ENCODE peak calls at places on chromosome 21, in five cellular contexts. One of them, this sample, is unnamed. For H3K27me3 and H3K4me1, the result is how much of the 10 kb centered on the place peaks cover.

GRCh38 chr21:17428484-17428869 is 84.4 kb upstream of the CXADR start:
- DNase-seq in psoas muscle: no peak
- DNase-seq in HepG2: no peak
- DNase-seq in fibroblast of lung: no peak
- DNase-seq in GM23338: no peak
- DNase-seq in this sample: no peak

GRCh38 chr21:29888437-29888836 is 51.4 kb downstream of the GRIK1 start:
- DNase-seq in psoas muscle: no peak
- DNase-seq in HepG2: no peak
- DNase-seq in fibroblast of lung: no peak
- DNase-seq in GM23338: no peak
- DNase-seq in this sample: no peak

GRCh38 chr21:41142051-41142795 is 25.7 kb upstream of the BACE2 start:
- DNase-seq in psoas muscle: no peak
- DNase-seq in HepG2: peak
- DNase-seq in fibroblast of lung: no peak
- DNase-seq in GM23338: peak
- DNase-seq in this sample: peak

GRCh38 chr21:16072692-16073091 is 342.9 kb downstream of the USP25 start:
- DNase-seq in psoas muscle: no peak
- DNase-seq in HepG2: no peak
- DNase-seq in fibroblast of lung: peak
- DNase-seq in GM23338: no peak
- DNase-seq in this sample: no peak

GRCh38 chr21:25409992-25410391 is 197.3 kb downstream of the MRPL39 start:
- DNase-seq in psoas muscle: no peak
- DNase-seq in HepG2: no peak
- DNase-seq in fibroblast of lung: no peak
- DNase-seq in GM23338: no peak
- DNase-seq in this sample: no peak

GRCh38 chr21:29193907-29194306 is 63.5 kb downstream of the MAP3K7CL start:
- DNase-seq in psoas muscle: no peak
- DNase-seq in HepG2: peak
- DNase-seq in fibroblast of lung: no peak
- DNase-seq in GM23338: no peak
- DNase-seq in this sample: peak

GRCh38 chr21:35559128-35559831 is 501.0 kb downstream of the SETD4 start:
- DNase-seq in psoas muscle: no peak
- DNase-seq in HepG2: no peak
- DNase-seq in fibroblast of lung: peak
- DNase-seq in GM23338: no peak
- DNase-seq in this sample: no peak

GRCh38 chr21:14046401-14046800 is 164.4 kb downstream of the LIPI start:
- DNase-seq in psoas muscle: no peak
- DNase-seq in HepG2: no peak
- DNase-seq in fibroblast of lung: no peak
- DNase-seq in GM23338: no peak
- DNase-seq in this sample: no peak

GRCh38 chr21:29360799-29361765 is 62.4 kb downstream of the BACH1 start:
- DNase-seq in psoas muscle: no peak
- DNase-seq in HepG2: no peak
- DNase-seq in fibroblast of lung: no peak
- DNase-seq in GM23338: peak
- DNase-seq in this sample: peak

GRCh38 chr21:36518883-36519492 is 39.1 kb upstream of the CLDN14 start:
- DNase-seq in psoas muscle: no peak
- DNase-seq in HepG2: no peak
- DNase-seq in fibroblast of lung: no peak
- DNase-seq in GM23338: no peak
- DNase-seq in this sample: no peak

GRCh38 chr21:36471254-36471723 is 8.6 kb downstream of the CLDN14 start:
- DNase-seq in psoas muscle: no peak
- DNase-seq in HepG2: peak
- DNase-seq in fibroblast of lung: no peak
- DNase-seq in GM23338: no peak
- DNase-seq in this sample: peak

GRCh38 chr21:18245493-18245967 is 897 bp downstream of the CHODL start:
- DNase-seq in psoas muscle: no peak
- DNase-seq in HepG2: peak
- DNase-seq in fibroblast of lung: no peak
- DNase-seq in GM23338: no peak
- DNase-seq in this sample: no peak

GRCh38 chr21:39712976-39713375 is 32.0 kb upstream of the IGSF5 start:
- DNase-seq in psoas muscle: no peak
- DNase-seq in HepG2: peak
- DNase-seq in fibroblast of lung: no peak
- DNase-seq in GM23338: peak
- DNase-seq in this sample: peak

GRCh38 chr21:38958940-38959685 is 153.4 kb downstream of the ETS2 start:
- DNase-seq in psoas muscle: no peak
- DNase-seq in HepG2: peak
- DNase-seq in fibroblast of lung: peak
- DNase-seq in GM23338: no peak
- DNase-seq in this sample: peak

GRCh38 chr21:35861656-35862055 is 198.7 kb downstream of the SETD4 start:
- DNase-seq in psoas muscle: no peak
- DNase-seq in HepG2: no peak
- DNase-seq in fibroblast of lung: no peak
- DNase-seq in GM23338: no peak
- DNase-seq in this sample: no peak

GRCh38 chr21:38679531-38679930 is 126.2 kb upstream of the ETS2 start:
- DNase-seq in psoas muscle: no peak
- DNase-seq in HepG2: no peak
- DNase-seq in fibroblast of lung: peak
- DNase-seq in GM23338: no peak
- DNase-seq in this sample: no peak

GRCh38 chr21:39599191-39599966 is 13.4 kb upstream of the B3GALT5 start:
- DNase-seq in psoas muscle: no peak
- DNase-seq in HepG2: no peak
- DNase-seq in fibroblast of lung: no peak
- DNase-seq in GM23338: no peak
- DNase-seq in this sample: no peak

GRCh38 chr21:25133939-25134338 is 473.3 kb downstream of the MRPL39 start:
- DNase-seq in psoas muscle: no peak
- DNase-seq in HepG2: no peak
- DNase-seq in fibroblast of lung: no peak
- DNase-seq in GM23338: no peak
- DNase-seq in this sample: no peak

GRCh38 chr21:45393833-45394638 is 10.9 kb upstream of the COL18A1 start:
- DNase-seq in psoas muscle: no peak
- DNase-seq in HepG2: no peak
- DNase-seq in fibroblast of lung: no peak
- DNase-seq in GM23338: no peak
- DNase-seq in this sample: no peak

GRCh38 chr21:29342394-29342957 is 43.8 kb downstream of the BACH1 start:
- DNase-seq in psoas muscle: peak
- DNase-seq in HepG2: no peak
- DNase-seq in fibroblast of lung: peak
- DNase-seq in GM23338: no peak
- DNase-seq in this sample: no peak

GRCh38 chr21:39079617-39080016 is 103.6 kb downstream of the PSMG1 start:
- DNase-seq in psoas muscle: peak
- DNase-seq in HepG2: peak
- DNase-seq in fibroblast of lung: peak
- DNase-seq in GM23338: no peak
- DNase-seq in this sample: no peak

GRCh38 chr21:25307489-25307888 is 299.8 kb downstream of the MRPL39 start:
- DNase-seq in psoas muscle: no peak
- DNase-seq in HepG2: no peak
- DNase-seq in fibroblast of lung: peak
- DNase-seq in GM23338: no peak
- DNase-seq in this sample: no peak

GRCh38 chr21:39564200-39564599 is 48.5 kb upstream of the B3GALT5 start:
- DNase-seq in psoas muscle: no peak
- DNase-seq in HepG2: no peak
- DNase-seq in fibroblast of lung: no peak
- DNase-seq in GM23338: no peak
- DNase-seq in this sample: no peak

GRCh38 chr21:20997308-20997632 is 939 bp upstream of the NCAM2 start:
- DNase-seq in psoas muscle: no peak
- DNase-seq in HepG2: no peak
- DNase-seq in fibroblast of lung: peak
- DNase-seq in GM23338: peak
- DNase-seq in this sample: no peak

GRCh38 chr21:41477641-41478318 is 30.2 kb downstream of the TMPRSS2 start:
- DNase-seq in psoas muscle: no peak
- DNase-seq in HepG2: no peak
- DNase-seq in fibroblast of lung: peak
- DNase-seq in GM23338: peak
- DNase-seq in this sample: peak

GRCh38 chr21:17045214-17045835 is 467.5 kb upstream of the CXADR start:
- DNase-seq in psoas muscle: no peak
- DNase-seq in HepG2: no peak
- DNase-seq in fibroblast of lung: peak
- DNase-seq in GM23338: peak
- DNase-seq in this sample: peak

DNA sequence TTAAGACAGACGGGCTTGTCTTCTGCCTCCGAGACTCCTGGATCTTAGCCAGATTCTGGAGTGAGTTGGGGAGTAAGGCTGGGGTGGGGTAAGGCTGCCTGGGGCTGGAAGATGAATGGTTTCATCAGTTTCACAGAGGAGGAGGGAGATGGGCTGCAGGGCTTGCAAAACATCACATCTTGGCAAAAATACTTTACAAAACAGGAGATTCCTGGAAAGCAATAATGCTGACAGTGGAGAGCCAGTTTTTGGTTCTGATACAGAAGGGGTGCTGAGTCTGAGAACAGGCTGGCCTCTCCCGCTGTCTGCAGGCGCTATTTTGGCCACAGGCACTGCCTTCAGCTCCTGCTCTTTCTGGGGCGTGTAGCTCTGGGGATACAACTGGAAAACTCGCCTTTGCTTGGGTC is 83.4 kb upstream of the KCNE2 start:
- DNase-seq in psoas muscle: peak
- DNase-seq in HepG2: no peak
- DNase-seq in fibroblast of lung: peak
- DNase-seq in GM23338: no peak
- DNase-seq in this sample: no peak
- H3K27me3 ChIP-seq in psoas muscle: under half
- H3K27me3 ChIP-seq in HepG2: under half
- H3K27me3 ChIP-seq in fibroblast of lung: under half
- H3K27me3 ChIP-seq in GM23338: under half
- H3K27me3 ChIP-seq in this sample: under half

GRCh38 chr21:44329086-44329889 is 9.9 kb downstream of the CFAP410 start:
- DNase-seq in psoas muscle: no peak
- DNase-seq in HepG2: no peak
- DNase-seq in fibroblast of lung: no peak
- DNase-seq in GM23338: no peak
- DNase-seq in this sample: no peak
- H3K4me1 ChIP-seq in psoas muscle: under half
- H3K4me1 ChIP-seq in HepG2: under half
- H3K4me1 ChIP-seq in fibroblast of lung: under half
- H3K4me1 ChIP-seq in GM23338: under half
- H3K4me1 ChIP-seq in this sample: under half

GRCh38 chr21:42611852-42612251 is 41.6 kb upstream of the PDE9A start:
- DNase-seq in psoas muscle: no peak
- DNase-seq in HepG2: no peak
- DNase-seq in fibroblast of lung: no peak
- DNase-seq in GM23338: no peak
- DNase-seq in this sample: no peak
- H3K27me3 ChIP-seq in psoas muscle: under half
- H3K27me3 ChIP-seq in HepG2: under half
- H3K27me3 ChIP-seq in fibroblast of lung: under half
- H3K27me3 ChIP-seq in GM23338: under half
- H3K27me3 ChIP-seq in this sample: under half

GRCh38 chr21:46456750-46457149 is 1.9 kb upstream of the DIP2A start:
- DNase-seq in psoas muscle: no peak
- DNase-seq in HepG2: no peak
- DNase-seq in fibroblast of lung: no peak
- DNase-seq in GM23338: no peak
- DNase-seq in this sample: peak
- H3K4me1 ChIP-seq in psoas muscle: under half
- H3K4me1 ChIP-seq in HepG2: half or more
- H3K4me1 ChIP-seq in fibroblast of lung: under half
- H3K4me1 ChIP-seq in GM23338: under half
- H3K4me1 ChIP-seq in this sample: under half

DNA sequence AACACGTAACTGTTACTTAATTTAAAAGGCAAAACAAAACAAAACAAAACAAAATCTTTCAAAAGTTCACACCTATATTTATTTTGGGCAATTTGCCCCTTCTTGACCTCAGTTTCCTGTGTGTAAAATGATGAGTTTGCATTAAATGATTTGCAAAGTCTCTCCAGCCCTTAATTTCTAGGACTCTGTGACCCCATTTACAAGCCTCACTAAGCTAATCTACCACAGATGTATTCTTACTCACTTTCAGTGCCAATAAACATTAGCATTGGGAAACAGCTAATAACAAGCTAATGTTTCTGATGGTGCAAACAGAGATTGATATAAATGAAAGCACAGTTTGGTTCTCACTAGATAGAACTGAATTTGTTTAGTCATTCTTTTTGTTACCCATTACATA is 865.3 kb downstream of the LTN1 start:
- DNase-seq in psoas muscle: no peak
- DNase-seq in HepG2: no peak
- DNase-seq in fibroblast of lung: peak
- DNase-seq in GM23338: no peak
- DNase-seq in this sample: no peak
- H3K27me3 ChIP-seq in psoas muscle: under half
- H3K27me3 ChIP-seq in HepG2: under half
- H3K27me3 ChIP-seq in fibroblast of lung: under half
- H3K27me3 ChIP-seq in GM23338: under half
- H3K27me3 ChIP-seq in this sample: under half

GRCh38 chr21:33063365-33063883 is 6.5 kb upstream of the OLIG1 start:
- DNase-seq in psoas muscle: no peak
- DNase-seq in HepG2: no peak
- DNase-seq in fibroblast of lung: no peak
- DNase-seq in GM23338: no peak
- DNase-seq in this sample: no peak
- H3K4me1 ChIP-seq in psoas muscle: under half
- H3K4me1 ChIP-seq in HepG2: under half
- H3K4me1 ChIP-seq in fibroblast of lung: under half
- H3K4me1 ChIP-seq in GM23338: under half
- H3K4me1 ChIP-seq in this sample: under half

This sample was measured in Caco-2.